ENCODE peak calls at places on chromosomes 2 and 18, in ten cellular contexts. E, G, O, W, V, F, B, Z, A and P are unnamed samples.

GRCh38 chr2:39313575-39313974 is 69.8 kb upstream of the CDKL4 start:
- DNase-seq in E (no peak), G (peak; percentile 72), O (no peak), W (no peak), V (peak; percentile 21), F (no peak), B (no peak), Z (no peak), A (peak; percentile 89), P (no peak)

GRCh38 chr18:14124689-14125088 is 7.5 kb downstream of the ZNF519 start:
- DNase-seq in E (peak; percentile 33), G (no peak), O (no peak), W (no peak), V (no peak), F (no peak), B (no peak), Z (no peak), A (no peak), P (no peak)

GRCh38 chr2:144479659-144480058 is 40.3 kb downstream of the ZEB2 start:
- DNase-seq in E (peak; percentile 53), G (no peak), O (no peak), W (peak; percentile 16), V (no peak), F (no peak), B (no peak), Z (no peak), A (no peak), P (no peak)

GRCh38 chr2:98508690-98509054 is 64.0 kb downstream of the INPP4A start:
- DNase-seq in E (no peak), G (peak; percentile 49), O (peak; percentile 77), W (no peak), V (peak; percentile 85), F (peak; percentile 86), B (no peak), Z (no peak), A (no peak), P (no peak)

GRCh38 chr2:74471332-74472065 is 981 bp downstream of the MRPL53 start:
- DNase-seq in E (no peak), G (no peak), O (no peak), W (no peak), V (no peak), F (no peak), B (no peak), Z (no peak), A (no peak), P (no peak)

GRCh38 chr18:79848579-79849327 is 51.0 kb downstream of the KCNG2 start:
- DNase-seq in E (no peak), G (no peak), O (no peak), W (no peak), V (no peak), F (no peak), B (no peak), Z (no peak), A (no peak), P (peak; percentile 78)

GRCh38 chr2:25168256-25169072 is at the start of gene POMC:
- DNase-seq in E (peak; percentile 78), G (peak; percentile 31), O (peak; percentile 37), W (peak; percentile 34), V (peak; percentile 3), F (peak; percentile 89), B (peak; percentile 66), Z (peak; percentile 41), A (no peak), P (no peak)

GRCh38 chr2:201955702-201956141 is 77.9 kb upstream of the FZD7 start:
- DNase-seq in E (no peak), G (peak; percentile 45), O (no peak), W (no peak), V (peak; percentile 24), F (no peak), B (no peak), Z (no peak), A (no peak), P (no peak)

GRCh38 chr2:138113871-138114525 is 149.7 kb downstream of the HNMT start:
- DNase-seq in E (no peak), G (peak; percentile 8), O (no peak), W (no peak), V (no peak), F (no peak), B (no peak), Z (no peak), A (no peak), P (no peak)

GRCh38 chr2:3666613-3666975 is 8.6 kb downstream of the ALLC start:
- DNase-seq in E (no peak), G (no peak), O (no peak), W (no peak), V (no peak), F (no peak), B (no peak), Z (no peak), A (no peak), P (no peak)

GRCh38 chr2:120508581-120509041 is 162.7 kb downstream of the INHBB start:
- DNase-seq in E (no peak), G (peak; percentile 65), O (no peak), W (no peak), V (peak; percentile 70), F (no peak), B (no peak), Z (no peak), A (no peak), P (no peak)

GRCh38 chr2:58553522-58553921 is 312.4 kb upstream of the FANCL start:
- DNase-seq in E (no peak), G (no peak), O (no peak), W (no peak), V (no peak), F (no peak), B (no peak), Z (no peak), A (no peak), P (no peak)

GRCh38 chr2:216339456-216340279 is 32.6 kb downstream of the MARCHF4 start:
- DNase-seq in E (peak; percentile 96), G (peak; percentile 76), O (no peak), W (no peak), V (no peak), F (peak; percentile 69), B (peak; percentile 36), Z (no peak), A (peak; percentile 37), P (no peak)

GRCh38 chr2:146661494-146662096 is 1183.2 kb upstream of the ACVR2A start:
- DNase-seq in E (peak; percentile 76), G (peak; percentile 63), O (no peak), W (peak; percentile 16), V (peak; percentile 13), F (no peak), B (no peak), Z (no peak), A (peak; percentile 42), P (no peak)

GRCh38 chr18:78445880-78446279 is 533.7 kb upstream of the SALL3 start:
- DNase-seq in E (no peak), G (no peak), O (no peak), W (no peak), V (no peak), F (no peak), B (no peak), Z (no peak), A (no peak), P (no peak)
- TF ChIP-seq CTCF in E (no peak), G (no peak), O (no peak), W (no peak), V (no peak), F (no peak), B (no peak), Z (no peak), A (no peak), P (no peak)

DNA sequence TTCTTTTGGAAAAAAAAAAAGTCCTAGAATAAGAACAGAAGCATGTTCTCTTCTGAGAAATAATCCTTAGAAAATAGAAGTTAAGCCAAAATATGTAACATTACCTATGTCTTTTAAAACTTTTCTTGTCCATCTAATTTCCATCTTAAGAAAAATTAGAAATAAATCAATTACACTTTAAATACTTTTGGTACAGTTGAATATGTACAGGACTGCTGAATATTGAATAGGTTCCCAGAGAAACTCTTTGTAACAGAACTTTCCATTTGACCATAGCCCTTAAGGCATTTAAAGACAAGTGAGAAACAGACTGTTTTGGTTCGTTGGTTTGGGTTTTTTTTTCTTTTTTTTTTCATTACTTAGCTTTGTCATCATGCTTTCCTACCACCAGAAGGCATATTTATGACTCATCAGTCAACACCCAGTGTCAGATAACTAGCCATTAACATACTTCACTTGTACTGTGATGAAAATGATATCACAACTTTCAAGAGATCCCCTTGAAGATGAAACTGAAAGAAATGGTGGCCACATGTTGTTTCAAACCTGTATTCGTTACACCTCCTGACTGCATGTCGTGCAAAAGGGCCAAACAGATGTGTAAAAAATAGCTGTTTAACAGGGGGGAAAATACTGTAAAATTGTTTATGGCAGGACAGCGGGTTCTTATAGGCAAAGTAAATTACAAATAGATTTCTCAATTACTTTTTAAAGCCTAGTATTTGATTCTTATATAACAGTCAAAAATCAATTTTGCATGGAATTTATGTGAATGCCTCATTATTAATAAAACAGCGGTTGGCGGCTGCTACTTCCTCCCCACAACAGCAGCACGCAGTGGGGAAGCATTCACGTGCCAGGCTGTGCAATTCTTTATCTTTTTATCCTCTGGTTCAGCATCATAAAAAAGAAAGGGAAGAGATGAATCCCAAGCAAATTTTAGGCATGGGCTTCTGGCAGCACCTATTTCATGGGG is 280.7 kb upstream of the HNRNPA3 start:
- DNase-seq in E (no peak), G (peak; percentile 34), O (peak; percentile 57), W (peak; percentile 94), V (peak; percentile 39), F (no peak), B (no peak), Z (no peak), A (peak; percentile 11), P (no peak)
- TF ChIP-seq CTCF in E (no peak), G (no peak), O (no peak), W (no peak), V (no peak), F (no peak), B (no peak), Z (no peak), A (no peak), P (no peak)

GRCh38 chr2:118386636-118387302 is 298.5 kb downstream of the INSIG2 start:
- DNase-seq in E (no peak), G (peak; percentile 66), O (no peak), W (no peak), V (peak; percentile 93), F (peak; percentile 89), B (no peak), Z (no peak), A (peak; percentile 18), P (no peak)

GRCh38 chr2:118387509-118387908 is 299.2 kb downstream of the INSIG2 start:
- DNase-seq in E (no peak), G (peak; percentile 67), O (no peak), W (no peak), V (peak; percentile 82), F (no peak), B (no peak), Z (no peak), A (no peak), P (no peak)

DNA sequence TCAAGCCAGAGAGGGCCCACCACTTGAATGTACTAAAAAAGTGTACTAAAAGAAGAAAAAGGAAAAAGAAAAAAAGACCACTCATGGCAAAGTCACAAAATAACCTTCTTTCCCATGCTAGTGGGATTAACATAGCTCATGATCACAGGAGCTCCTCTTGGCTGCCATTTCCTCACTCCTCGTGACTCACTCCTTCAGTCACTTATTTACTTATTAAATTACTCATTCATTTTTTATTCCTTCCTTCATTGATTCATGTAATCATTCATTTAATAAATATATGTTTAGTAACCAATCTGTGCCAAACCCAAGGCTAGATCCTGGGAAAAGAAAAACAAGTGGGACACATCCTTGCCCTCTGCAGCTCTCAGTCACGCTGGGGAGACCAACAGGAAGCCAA is 300.5 kb downstream of the INSIG2 start:
- DNase-seq in E (no peak), G (peak; percentile 48), O (no peak), W (no peak), V (peak; percentile 58), F (no peak), B (no peak), Z (no peak), A (no peak), P (no peak)
- TF ChIP-seq CTCF in E (no peak), G (no peak), O (no peak), W (no peak), V (no peak), F (no peak), B (no peak), Z (no peak), A (no peak), P (no peak)

GRCh38 chr2:20506281-20506685 is 59.4 kb downstream of the RHOB start:
- DNase-seq in E (peak; percentile 26), G (peak; percentile 60), O (no peak), W (no peak), V (peak; percentile 42), F (peak; percentile 94), B (no peak), Z (no peak), A (peak; percentile 65), P (no peak)
- TF ChIP-seq CTCF in E (no peak), G (peak; percentile 37), O (no peak), W (no peak), V (no peak), F (peak; percentile 42), B (no peak), Z (no peak), A (peak; percentile 60), P (no peak)